ENCODE peak calls at places on chromosomes 11 and 22, in seven cellular contexts. G, M, E, T, K, W and R are unnamed samples.
A peak's percentile ranks its signal among the peaks of the same experiment; 100 is the strongest.

GRCh38 chr11:76599041-76600013 is 71.2 kb downstream of the LRRC32 start:
- DNase-seq in G (no peak), M (no peak), E (no peak), T (no peak), K (no peak), W (no peak), R (peak; percentile 90)

GRCh38 chr22:39434721-39435120 is 22.1 kb upstream of the MGAT3 start:
- DNase-seq in G (no peak), M (no peak), E (no peak), T (no peak), K (no peak), W (no peak), R (no peak)

GRCh38 chr11:102546427-102546826 is 15.9 kb upstream of the MMP7 start:
- DNase-seq in G (no peak), M (no peak), E (no peak), T (no peak), K (no peak), W (no peak), R (no peak)

GRCh38 chr11:86955674-86956522 is 703 bp upstream of the FZD4 start:
- DNase-seq in G (peak; percentile 88), M (peak; percentile 68), E (peak; percentile 38), T (peak; percentile 72), K (peak; percentile 89), W (peak; percentile 77), R (peak; percentile 64)

GRCh38 chr11:31689559-31689958 is 121.6 kb downstream of the PAX6 start:
- DNase-seq in G (no peak), M (no peak), E (no peak), T (no peak), K (no peak), W (no peak), R (no peak)

GRCh38 chr11:72411623-72412532 is 22.5 kb downstream of the CLPB start:
- DNase-seq in G (no peak), M (no peak), E (no peak), T (no peak), K (peak; percentile 87), W (no peak), R (no peak)

GRCh38 chr11:36296925-36297604 is 977 bp downstream of the PRR5L start:
- DNase-seq in G (no peak), M (no peak), E (no peak), T (no peak), K (no peak), W (no peak), R (peak; percentile 10)

GRCh38 chr22:28609921-28610320 is 69.7 kb downstream of the TTC28 start:
- DNase-seq in G (no peak), M (no peak), E (no peak), T (no peak), K (no peak), W (no peak), R (no peak)

GRCh38 chr11:61794579-61794978 is 1.9 kb downstream of the FEN1 start:
- DNase-seq in G (no peak), M (no peak), E (no peak), T (no peak), K (no peak), W (no peak), R (no peak)

GRCh38 chr22:38317237-38317994 is at the start of gene CSNK1E:
- DNase-seq in G (peak; percentile 81), M (peak; percentile 80), E (peak; percentile 36), T (peak; percentile 64), K (peak; percentile 79), W (peak; percentile 69), R (peak; percentile 70)

GRCh38 chr11:12813371-12814225 is 139.4 kb downstream of the TEAD1 start:
- DNase-seq in G (peak; percentile 71), M (no peak), E (no peak), T (peak; percentile 78), K (peak; percentile 58), W (no peak), R (no peak)

GRCh38 chr11:27328602-27329001 is 34.4 kb downstream of the CCDC34 start:
- DNase-seq in G (no peak), M (no peak), E (no peak), T (no peak), K (no peak), W (no peak), R (no peak)

GRCh38 chr22:25777870-25778269 is 35.9 kb downstream of the MYO18B start:
- DNase-seq in G (no peak), M (no peak), E (no peak), T (peak; percentile 50), K (no peak), W (no peak), R (no peak)

GRCh38 chr11:5071815-5072214 is 2.4 kb downstream of the OR52E1 start:
- DNase-seq in G (no peak), M (no peak), E (no peak), T (peak; percentile 4), K (no peak), W (no peak), R (no peak)

GRCh38 chr22:35601743-35602633 is 15.1 kb downstream of the MB start:
- DNase-seq in G (peak; percentile 91), M (no peak), E (no peak), T (peak; percentile 95), K (peak; percentile 65), W (no peak), R (no peak)

GRCh38 chr11:70048279-70049024 is 29.7 kb upstream of the ANO1 start:
- DNase-seq in G (peak; percentile 84), M (no peak), E (no peak), T (no peak), K (peak; percentile 77), W (peak; percentile 30), R (peak; percentile 59)

GRCh38 chr11:61294717-61295595 is at the start of gene VWCE:
- DNase-seq in G (peak; percentile 69), M (no peak), E (no peak), T (peak; percentile 20), K (peak; percentile 81), W (peak; percentile 72), R (no peak)

GRCh38 chr22:37237371-37238268 is 6.4 kb downstream of the RAC2 start:
- DNase-seq in G (no peak), M (no peak), E (no peak), T (no peak), K (no peak), W (no peak), R (no peak)

GRCh38 chr22:37740455-37741311 is 43.8 kb downstream of the TRIOBP start:
- DNase-seq in G (no peak), M (no peak), E (no peak), T (peak; percentile 56), K (no peak), W (no peak), R (no peak)

GRCh38 chr11:97638825-97639224 is 1249.0 kb downstream of the JRKL start:
- DNase-seq in G (no peak), M (no peak), E (no peak), T (no peak), K (no peak), W (no peak), R (no peak)

GRCh38 chr11:66068923-66069714 is 953 bp upstream of the PACS1 start:
- DNase-seq in G (no peak), M (no peak), E (peak; percentile 51), T (peak; percentile 53), K (peak; percentile 79), W (no peak), R (peak; percentile 83)

GRCh38 chr11:62627718-62628117 is 5.9 kb upstream of the B3GAT3 start:
- DNase-seq in G (no peak), M (no peak), E (no peak), T (no peak), K (no peak), W (no peak), R (no peak)

GRCh38 chr11:133509924-133510697 is 22.2 kb downstream of the OPCML start:
- DNase-seq in G (no peak), M (no peak), E (no peak), T (no peak), K (no peak), W (no peak), R (no peak)
- H3K4me1 ChIP-seq in G (no peaks in the 10 kb centered on the region), M (no peaks in the 10 kb centered on the region), E (no peaks in the 10 kb centered on the region), T (no peaks in the 10 kb centered on the region), K (no peaks in the 10 kb centered on the region), W (peaks cover 32% of the 10 kb centered on the region), R (no peaks in the 10 kb centered on the region)

DNA sequence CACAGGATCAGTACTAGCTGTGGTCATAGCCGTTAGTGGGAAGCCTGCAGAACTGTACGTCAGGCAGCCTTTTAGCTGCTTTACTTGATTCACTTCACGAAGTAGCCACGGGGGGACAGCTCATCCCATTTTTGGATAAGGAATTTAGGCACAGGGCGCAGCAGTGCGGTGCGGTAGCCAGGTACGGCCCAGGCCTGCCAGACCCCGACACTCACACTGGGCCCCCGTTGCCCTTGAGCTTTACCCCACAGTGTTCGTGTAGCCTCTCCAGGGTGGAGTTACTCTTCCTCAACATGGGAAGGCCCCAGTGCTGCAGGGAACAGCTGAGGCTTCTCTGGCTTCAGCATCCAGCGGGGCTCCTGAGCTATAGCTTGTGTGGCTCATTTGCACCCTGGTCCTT is 59.4 kb downstream of the SBF1 start:
- DNase-seq in G (no peak), M (no peak), E (no peak), T (no peak), K (no peak), W (no peak), R (no peak)
- H3K36me3 ChIP-seq in G (peaks cover 28% of the 10 kb centered on the region), M (peaks cover 70% of the 10 kb centered on the region), E (peaks cover 65% of the 10 kb centered on the region), T (peaks cover 14% of the 10 kb centered on the region), K (peaks cover 62% of the 10 kb centered on the region), W (peaks cover 90% of the 10 kb centered on the region), R (peaks cover 68% of the 10 kb centered on the region)

DNA sequence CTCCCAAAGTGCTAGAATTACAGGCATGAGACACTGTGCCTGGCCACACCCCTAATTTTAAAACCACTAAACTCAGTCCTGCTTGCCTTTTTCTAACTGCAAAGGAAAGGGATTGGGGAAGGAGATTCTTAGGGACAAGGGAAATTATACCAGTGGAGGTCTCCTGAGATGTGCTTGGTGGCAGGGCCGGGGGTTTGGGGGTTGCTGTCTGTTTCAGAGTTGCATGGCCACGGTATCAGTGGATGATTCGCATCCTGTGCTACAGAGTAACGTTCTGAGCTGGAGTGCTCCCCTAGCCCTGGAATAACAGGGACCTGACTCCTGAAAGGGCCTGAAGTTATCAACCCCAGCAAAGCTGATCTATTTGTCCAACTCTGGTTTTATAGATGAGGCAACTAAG is 846 bp upstream of the GPHA2 start:
- DNase-seq in G (no peak), M (no peak), E (no peak), T (no peak), K (no peak), W (no peak), R (no peak)
- H3K27ac ChIP-seq in G (no peak overlapping the region), M (no peak overlapping the region), E (no peak overlapping the region), T (no peak overlapping the region), K (no peak overlapping the region), W (no peak overlapping the region), R (no peak overlapping the region)

DNA sequence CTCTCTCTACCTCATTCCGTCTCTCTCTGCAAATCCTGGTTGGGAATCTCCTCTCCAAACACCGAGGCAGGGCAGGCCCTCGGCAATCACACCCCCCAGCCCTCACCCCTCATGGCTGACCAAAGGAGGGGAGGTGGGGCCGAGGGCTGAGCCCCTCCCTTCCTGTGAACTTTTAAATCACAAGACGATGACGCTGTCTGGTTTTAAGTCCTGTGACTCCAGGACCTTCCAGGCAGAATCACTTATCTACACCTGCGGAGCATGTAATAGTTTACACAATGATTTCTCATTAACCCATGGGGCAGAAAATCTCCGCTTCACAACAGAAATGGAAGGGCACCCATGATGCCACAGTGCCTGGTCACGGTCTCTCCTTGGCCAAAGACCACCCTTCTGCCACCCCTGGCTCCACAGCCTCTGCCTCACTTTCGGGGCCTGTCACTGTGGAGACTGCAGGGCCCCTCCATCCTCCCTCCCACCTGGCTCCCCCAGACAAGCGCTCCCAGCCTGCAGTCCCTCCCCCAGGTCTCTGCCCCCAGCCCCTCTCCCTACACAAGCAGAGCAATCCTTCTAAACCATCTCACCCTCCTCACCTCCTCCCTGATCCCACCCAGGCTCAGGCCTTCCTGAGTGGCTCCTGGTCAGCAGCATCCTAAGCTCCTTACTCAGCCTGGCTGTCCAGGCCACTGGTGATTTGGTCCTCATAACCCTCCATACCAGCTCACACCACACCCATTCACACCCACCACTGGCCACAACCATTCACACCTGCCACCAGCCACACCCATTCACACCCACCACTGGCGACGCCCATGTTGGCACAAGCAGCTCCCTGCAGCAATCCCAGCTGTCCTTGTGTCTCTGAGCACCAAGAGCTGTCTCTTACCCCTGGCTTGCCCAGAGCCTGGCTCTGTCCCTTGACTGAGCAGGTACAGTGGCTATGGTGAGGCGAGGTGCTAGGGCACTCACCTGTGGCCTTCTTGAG is 30.7 kb upstream of the ARFGAP3 start:
- DNase-seq in G (no peak), M (no peak), E (no peak), T (no peak), K (no peak), W (no peak), R (no peak)
- H3K4me1 ChIP-seq in G (no peaks in the 10 kb centered on the region), M (peaks cover 11% of the 10 kb centered on the region), E (peaks cover 16% of the 10 kb centered on the region), T (peaks cover 3% of the 10 kb centered on the region), K (no peaks in the 10 kb centered on the region), W (no peaks in the 10 kb centered on the region), R (peaks cover 5% of the 10 kb centered on the region)